ENCODE peak calls at places on chromosomes 11 and 22, in seven cellular contexts. U is choroid plexus epithelial cell, Y is fibroblast of lung, I is fibroblast of villous mesenchyme, V is mammary epithelial cell, W is lower leg skin, X is cardiac muscle cell. O is an unnamed sample.

GRCh38 chr22:41822289-41823057 is 10.4 kb upstream of the SREBF2 start:
- DNase-seq in U (peak; percentile 78), Y (peak; percentile 69), I (peak; percentile 71), V (peak; percentile 86), W (no peak), X (no peak), O (peak; percentile 67)

GRCh38 chr11:64086263-64086938 is 50.7 kb downstream of the FLRT1 start:
- DNase-seq in U (peak; percentile 21), Y (peak; percentile 75), I (peak; percentile 56), V (no peak), W (peak; percentile 89), X (no peak), O (no peak)

GRCh38 chr11:79412761-79413160 is 28.1 kb downstream of the TENM4 start:
- DNase-seq in U (no peak), Y (no peak), I (no peak), V (peak; percentile 75), W (no peak), X (no peak), O (no peak)

GRCh38 chr11:121645596-121645995 is 192.8 kb upstream of the SORL1-AS1 start:
- DNase-seq in U (no peak), Y (no peak), I (no peak), V (no peak), W (no peak), X (no peak), O (no peak)

GRCh38 chr11:35227551-35228341 is 88.8 kb downstream of the CD44 start:
- DNase-seq in U (peak; percentile 28), Y (peak; percentile 65), I (peak; percentile 63), V (no peak), W (no peak), X (no peak), O (no peak)

GRCh38 chr11:2742201-2742600 is 42.4 kb upstream of the KCNQ1OT1 start:
- DNase-seq in U (no peak), Y (no peak), I (no peak), V (no peak), W (no peak), X (no peak), O (no peak)

GRCh38 chr11:128694618-128695481 is 978 bp downstream of the FLI1 start:
- DNase-seq in U (peak; percentile 41), Y (peak; percentile 17), I (peak; percentile 31), V (no peak), W (peak; percentile 87), X (peak; percentile 13), O (peak; percentile 40)

GRCh38 chr11:114891911-114892310 is 213.6 kb downstream of the NXPE2 start:
- DNase-seq in U (no peak), Y (no peak), I (no peak), V (no peak), W (no peak), X (no peak), O (no peak)

GRCh38 chr11:86047275-86047991 is 21.5 kb downstream of the PICALM start:
- DNase-seq in U (peak; percentile 48), Y (peak; percentile 73), I (peak; percentile 58), V (peak; percentile 78), W (no peak), X (no peak), O (peak; percentile 79)

GRCh38 chr22:36977401-36977861 is 41.8 kb downstream of the TST start:
- DNase-seq in U (peak; percentile 57), Y (no peak), I (peak; percentile 15), V (no peak), W (peak; percentile 92), X (peak; percentile 82), O (peak; percentile 85)

GRCh38 chr11:32266611-32267010 is 168.7 kb downstream of the WT1 start:
- DNase-seq in U (no peak), Y (peak; percentile 10), I (peak; percentile 11), V (no peak), W (no peak), X (no peak), O (no peak)

GRCh38 chr11:111308140-111308539 is 9.8 kb downstream of the POU2AF3 start:
- DNase-seq in U (no peak), Y (peak; percentile 74), I (no peak), V (no peak), W (no peak), X (no peak), O (no peak)

GRCh38 chr11:110196241-110196754 is 100.1 kb downstream of the RDX start:
- DNase-seq in U (peak; percentile 97), Y (peak; percentile 94), I (peak; percentile 83), V (peak; percentile 94), W (peak; percentile 48), X (no peak), O (no peak)

GRCh38 chr11:76695767-76696166 is 25.2 kb upstream of the LRRC32 start:
- DNase-seq in U (no peak), Y (no peak), I (no peak), V (no peak), W (no peak), X (no peak), O (no peak)

GRCh38 chr11:76696756-76697155 is 26.2 kb upstream of the LRRC32 start:
- DNase-seq in U (no peak), Y (no peak), I (no peak), V (no peak), W (no peak), X (no peak), O (no peak)

GRCh38 chr11:76694664-76695063 is 24.1 kb upstream of the LRRC32 start:
- DNase-seq in U (peak; percentile 85), Y (peak; percentile 84), I (peak; percentile 56), V (peak; percentile 37), W (no peak), X (no peak), O (no peak)

GRCh38 chr11:76693791-76694190 is 23.2 kb upstream of the LRRC32 start:
- DNase-seq in U (no peak), Y (no peak), I (no peak), V (no peak), W (no peak), X (no peak), O (no peak)

GRCh38 chr11:76695133-76695532 is 24.6 kb upstream of the LRRC32 start:
- DNase-seq in U (no peak), Y (no peak), I (no peak), V (no peak), W (no peak), X (no peak), O (no peak)
- TF ChIP-seq CTCF in U (peak; percentile 20), Y (no peak), I (peak; percentile 10), V (no peak), W (no peak), X (no peak), O (no peak)

GRCh38 chr11:856397-856796 is 13.7 kb downstream of the TSPAN4 start:
- DNase-seq in U (no peak), Y (no peak), I (no peak), V (no peak), W (no peak), X (no peak), O (no peak)
- H3K4me3 ChIP-seq in U (no peak overlapping the region), Y (no peak overlapping the region), I (no peak overlapping the region), V (no peak overlapping the region), W (no peak overlapping the region), X (no peak overlapping the region), O (no peak overlapping the region)

GRCh38 chr22:50641696-50642607 is 14.0 kb upstream of the ARSA start:
- DNase-seq in U (peak; percentile 74), Y (peak; percentile 86), I (peak; percentile 73), V (no peak), W (peak; percentile 82), X (peak; percentile 65), O (peak; percentile 13)
- TF ChIP-seq CTCF in U (peak; percentile 77), Y (peak; percentile 61), I (peak; percentile 40), V (peak; percentile 56), W (no peak), X (peak; percentile 53), O (peak; percentile 9)

GRCh38 chr11:83858694-83859093 is 572.5 kb upstream of the CCDC90B start:
- DNase-seq in U (no peak), Y (no peak), I (no peak), V (no peak), W (no peak), X (no peak), O (no peak)
- H3K4me3 ChIP-seq in U (no peak overlapping the region), Y (no peak overlapping the region), I (no peak overlapping the region), V (no peak overlapping the region), W (no peak overlapping the region), X (no peak overlapping the region), O (no peak overlapping the region)